ENCODE peak calls at places on chromosomes 6 and 20, in eight cellular contexts. E is tibial nerve, H is stomach, L is psoas muscle, R is astrocyte, A is endothelial cell of umbilical vein, T is mesendoderm, I is DND-41. Y is an unnamed sample. For H3K4me1, the result is how much of the 10 kb centered on the place peaks cover.

GRCh38 chr6:52115891-52116604 is 28.6 kb upstream of the PKHD1 start:
- DNase-seq in L (no peak), T (no peak), I (no peak), A (no peak), R (no peak), H (no peak), E (no peak), Y (no peak)

GRCh38 chr6:151796842-151797530 is 10.5 kb upstream of the ESR1 start:
- DNase-seq in H (no peak), T (no peak), I (no peak), E (no peak), L (no peak), R (no peak), A (no peak), Y (no peak)

GRCh38 chr20:53080969-53081871 is 109.1 kb downstream of the TSHZ2 start:
- DNase-seq in R (peak), T (peak), L (no peak), E (no peak), I (no peak), A (peak), H (peak), Y (no peak)

GRCh38 chr6:98581725-98582124 is 252.6 kb upstream of the POU3F2 start:
- DNase-seq in T (no peak), L (no peak), A (no peak), I (no peak), H (no peak), E (no peak), R (peak), Y (no peak)

GRCh38 chr20:6714202-6714800 is 53.2 kb upstream of the BMP2 start:
- DNase-seq in E (no peak), L (no peak), A (no peak), I (no peak), T (no peak), H (peak), R (no peak), Y (no peak)

GRCh38 chr20:58048096-58048702 is 180.3 kb downstream of the ANKRD60 start:
- DNase-seq in A (peak), E (no peak), H (no peak), I (peak), L (no peak), T (peak), R (peak), Y (no peak)

GRCh38 chr6:158475344-158476302 is 84.3 kb upstream of the TMEM181 start:
- DNase-seq in I (no peak), T (no peak), A (peak), R (peak), L (no peak), H (peak), E (no peak), Y (no peak)

GRCh38 chr6:71489736-71490135 is 201.1 kb downstream of the OGFRL1 start:
- DNase-seq in H (no peak), E (no peak), R (peak), L (no peak), I (no peak), T (peak), A (peak), Y (no peak)

GRCh38 chr6:25342784-25343183 is 63.6 kb downstream of the CARMIL1 start:
- DNase-seq in I (no peak), L (no peak), A (peak), R (peak), T (no peak), H (no peak), E (no peak), Y (no peak)

GRCh38 chr6:34025851-34026250 is 120.0 kb downstream of the GRM4 start:
- DNase-seq in H (no peak), L (no peak), A (no peak), E (no peak), T (peak), R (no peak), I (no peak), Y (no peak)
- H3K27ac ChIP-seq in H (peak), L (no peak), A (no peak), E (no peak), T (no peak), R (no peak), I (no peak), Y (no peak)

DNA sequence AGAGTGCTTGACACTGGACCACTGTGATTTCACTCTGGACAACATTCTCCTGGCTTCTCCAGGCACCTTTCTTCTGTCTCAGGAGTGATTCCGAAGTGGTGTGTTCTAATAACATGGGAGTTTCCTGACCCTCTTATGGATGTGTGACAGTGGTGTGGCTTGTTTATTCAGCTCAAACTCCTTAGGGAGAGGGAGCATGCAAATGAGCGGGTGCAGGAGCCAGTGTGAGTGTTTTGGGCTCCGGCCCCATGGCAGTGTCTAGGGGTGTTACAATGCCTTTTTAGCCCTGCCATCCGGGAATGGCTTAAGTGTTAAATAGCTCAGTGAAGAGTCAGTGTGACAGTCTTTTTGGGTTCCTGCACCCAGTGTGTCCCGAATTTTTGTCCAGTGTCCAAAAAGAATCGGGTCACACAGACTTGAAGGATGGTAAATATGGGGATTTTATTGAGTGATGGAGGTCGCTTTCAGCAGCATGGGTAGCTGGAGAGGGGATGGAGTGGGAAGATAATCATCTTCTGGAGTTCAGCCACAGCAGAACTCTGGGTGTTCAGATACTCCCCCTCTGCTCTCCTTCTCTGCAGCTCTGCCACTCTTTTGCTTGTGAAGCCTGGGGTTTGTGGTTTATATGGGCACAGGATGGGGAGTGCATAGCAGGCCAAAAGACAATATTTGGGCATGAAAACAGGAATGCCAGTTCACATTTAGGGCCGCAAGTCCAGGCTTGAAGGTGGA is 928.9 kb upstream of the CITED2 start:
- DNase-seq in E (no peak), L (no peak), H (no peak), T (no peak), I (no peak), R (no peak), A (no peak), Y (no peak)
- H3K4me1 ChIP-seq in E (under half), L (under half), H (under half), T (under half), I (under half), R (under half), A (under half), Y (under half)

DNA sequence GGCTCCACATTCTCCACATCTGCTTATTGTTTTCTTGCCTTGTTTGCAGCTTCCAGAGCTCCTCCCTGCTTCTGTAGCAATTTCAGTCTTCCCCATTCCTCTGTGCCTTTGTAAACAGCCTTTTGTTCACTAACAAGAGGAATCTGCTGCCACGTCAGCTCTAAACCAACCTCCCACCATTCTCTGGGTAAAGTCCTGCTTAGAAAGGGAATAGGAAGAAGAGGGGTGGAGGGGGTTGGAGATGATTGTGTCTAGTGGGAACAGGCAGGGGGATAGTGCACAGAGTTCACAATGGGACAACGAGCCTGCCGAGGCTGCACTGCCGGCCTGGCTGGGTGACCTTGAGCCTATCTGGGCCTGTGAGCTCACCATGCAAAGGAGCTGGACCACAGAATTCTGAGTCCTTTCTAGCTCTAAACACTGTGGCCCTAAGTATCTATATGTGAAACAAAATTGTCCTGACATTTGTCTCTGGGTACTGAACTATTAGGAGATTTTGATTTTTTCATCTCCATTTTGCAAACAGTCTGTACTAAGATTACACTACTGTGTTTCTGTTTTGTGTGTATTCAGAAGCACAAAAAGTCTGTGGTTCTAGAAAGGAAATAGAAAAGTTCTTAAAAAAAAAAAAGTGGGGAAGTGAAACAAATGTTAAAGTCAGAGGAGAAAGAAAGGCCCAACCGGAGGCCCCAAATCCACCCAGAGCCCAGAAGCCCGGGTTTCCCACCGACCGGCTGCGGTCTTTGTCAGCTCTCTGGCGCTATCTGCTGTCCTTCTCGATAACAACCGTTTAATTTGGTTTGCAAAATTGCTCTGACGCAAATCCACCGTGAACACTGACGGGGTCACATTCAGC is 1.4 kb upstream of the PRND start:
- DNase-seq in E (peak), L (peak), H (peak), R (peak), I (peak), A (peak), T (peak), Y (peak)
- H3K4me3 ChIP-seq in E (no peak), L (peak), H (no peak), R (no peak), I (no peak), A (no peak), T (no peak), Y (no peak)

GRCh38 chr6:128519132-128519930 is 1.1 kb downstream of the PTPRK start:
- DNase-seq in H (peak), E (peak), T (peak), R (peak), L (peak), I (no peak), A (peak), Y (peak)
- H3K27ac ChIP-seq in H (peak), E (peak), T (peak), R (peak), L (peak), I (no peak), A (peak), Y (peak)

GRCh38 chr6:3911130-3911529 is 62.0 kb downstream of the FAM50B start:
- DNase-seq in R (no peak), I (no peak), T (no peak), L (no peak), A (peak), H (no peak), E (no peak), Y (no peak)

GRCh38 chr6:3908961-3909360 is 59.8 kb downstream of the FAM50B start:
- DNase-seq in L (no peak), T (no peak), E (no peak), I (no peak), H (no peak), A (no peak), R (no peak), Y (no peak)

GRCh38 chr6:3908223-3908622 is 59.0 kb downstream of the FAM50B start:
- DNase-seq in H (no peak), L (no peak), R (no peak), E (no peak), A (no peak), I (no peak), T (no peak), Y (no peak)

GRCh38 chr6:3911614-3912336 is 62.6 kb downstream of the FAM50B start:
- DNase-seq in H (peak), L (peak), T (peak), I (no peak), E (no peak), R (peak), A (peak), Y (no peak)

DNA sequence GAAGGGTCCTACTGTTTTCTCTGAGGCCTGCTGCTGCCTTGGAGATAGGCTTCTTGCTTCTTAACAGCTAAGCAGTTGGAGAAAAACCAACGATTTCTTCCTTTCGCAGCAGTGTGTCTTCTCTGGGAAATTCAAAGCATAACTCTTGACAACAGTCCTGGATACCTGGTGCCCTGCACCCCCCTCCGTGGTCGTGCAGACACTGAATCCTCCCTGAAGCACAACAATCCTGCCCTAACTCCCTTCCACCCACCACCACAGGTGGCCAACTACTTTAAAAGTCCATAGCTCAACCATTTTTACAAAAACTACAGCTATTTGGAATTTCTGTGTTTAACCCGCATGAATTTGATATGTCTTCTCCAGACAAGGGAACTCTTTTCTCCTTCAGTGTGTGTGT is 61.1 kb downstream of the FAM50B start:
- DNase-seq in A (no peak), I (no peak), L (no peak), R (no peak), H (no peak), E (no peak), T (no peak), Y (no peak)
- H3K4me1 ChIP-seq in A (half or more), I (under half), L (half or more), R (under half), H (half or more), E (under half), T (under half), Y (under half)